ENCODE peak calls at places on chromosome 7, in four cellular contexts. C is HepG2, Q is K562, D is GM12878. M is an unnamed sample.

GRCh38 chr7:47847207-47847606 is 101.1 kb downstream of the PKD1L1 start:
- DNase-seq in Q (no peak), C (no peak), D (no peak), M (no peak)

GRCh38 chr7:130906575-130906974 is 172.6 kb upstream of the KLF14 start:
- DNase-seq in D (no peak), C (no peak), Q (no peak), M (no peak)

GRCh38 chr7:85659364-85659763 is 472.5 kb upstream of the SEMA3D start:
- DNase-seq in D (no peak), C (no peak), Q (no peak), M (no peak)

GRCh38 chr7:27616914-27617548 is 45.7 kb downstream of the HIBADH start:
- DNase-seq in C (peak), Q (no peak), D (no peak), M (no peak)

GRCh38 chr7:13800694-13801448 is 188.6 kb downstream of the ETV1 start:
- DNase-seq in Q (peak), D (no peak), C (no peak), M (no peak)

GRCh38 chr7:74544706-74545469 is 91.2 kb downstream of the GTF2IRD1 start:
- DNase-seq in Q (peak), C (peak), D (no peak), M (peak)

GRCh38 chr7:74475987-74476350 is 22.3 kb downstream of the GTF2IRD1 start:
- DNase-seq in Q (no peak), C (no peak), D (no peak), M (no peak)

GRCh38 chr7:98678215-98678614 is 61.1 kb downstream of the NPTX2 start:
- DNase-seq in Q (no peak), C (no peak), D (no peak), M (no peak)

GRCh38 chr7:1742555-1743303 is 72.7 kb downstream of the ELFN1 start:
- DNase-seq in D (no peak), Q (peak), C (no peak), M (peak)

GRCh38 chr7:41733063-41733398 is 30.1 kb upstream of the INHBA start:
- DNase-seq in D (no peak), C (no peak), Q (no peak), M (no peak)

GRCh38 chr7:154342971-154343633 is 290.9 kb downstream of the DPP6 start:
- DNase-seq in Q (no peak), D (no peak), C (no peak), M (no peak)

GRCh38 chr7:135320277-135320676 is 86.6 kb downstream of the STRA8 start:
- DNase-seq in C (no peak), Q (peak), D (no peak), M (no peak)

GRCh38 chr7:56046728-56047445 is 4.4 kb downstream of the PSPH start:
- DNase-seq in C (peak), D (no peak), Q (no peak), M (no peak)

GRCh38 chr7:68862736-68863135 is 735.5 kb upstream of the AUTS2 start:
- DNase-seq in C (no peak), Q (no peak), D (no peak), M (no peak)
- TF ChIP-seq BHLHE40 in C (no peak), Q (no peak), D (no peak), M (no peak)

DNA sequence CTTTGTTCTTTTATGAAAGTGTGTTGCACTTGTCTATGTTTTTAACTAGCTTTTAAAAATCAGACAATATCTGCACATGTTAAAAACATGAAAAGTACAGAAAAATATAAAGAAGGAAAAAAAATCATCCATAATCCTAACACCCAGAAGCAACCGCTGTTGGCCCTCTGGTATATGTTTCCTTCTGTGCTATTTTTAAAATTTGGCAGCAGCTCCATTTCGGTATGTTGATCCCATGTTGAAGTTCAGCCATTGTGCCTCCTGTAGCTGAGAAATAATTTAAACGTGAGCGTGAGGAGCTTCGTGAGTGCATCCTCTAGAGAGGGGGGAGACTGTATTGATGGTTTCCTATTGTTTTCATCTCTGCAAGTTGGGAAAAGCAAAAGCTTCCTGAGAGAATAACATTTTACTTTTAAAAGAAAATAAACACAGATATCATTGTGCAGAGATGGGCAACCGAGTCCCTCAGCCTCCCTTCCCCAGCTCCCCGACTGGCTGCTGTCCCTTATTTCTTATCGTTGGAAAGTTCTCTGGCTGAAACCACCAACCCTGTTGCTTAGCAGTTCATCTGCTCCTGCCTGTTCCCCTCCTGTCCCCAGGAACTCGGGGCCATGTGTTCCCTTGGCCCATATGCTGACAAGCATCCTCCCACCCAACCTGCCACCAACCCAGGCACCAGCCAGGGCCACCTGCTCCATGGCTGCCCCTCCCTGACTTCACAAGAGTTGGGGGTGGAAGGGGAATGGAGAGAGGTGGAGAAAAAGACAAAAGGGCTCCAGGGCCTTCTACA is 499.1 kb upstream of the PODXL start:
- DNase-seq in Q (no peak), D (no peak), C (no peak), M (no peak)
- TF ChIP-seq SP1 in Q (no peak), D (no peak), C (no peak), M (no peak)

GRCh38 chr7:26155531-26156375 is 3.8 kb downstream of the NFE2L3 start:
- DNase-seq in Q (no peak), C (peak), D (no peak), M (no peak)
- TF ChIP-seq BHLHE40 in Q (no peak), C (no peak), D (no peak), M (no peak)

GRCh38 chr7:157543276-157543675 is 206.5 kb downstream of the DNAJB6 start:
- DNase-seq in D (no peak), C (no peak), Q (no peak), M (no peak)
- TF ChIP-seq SP1 in D (no peak), C (no peak), Q (no peak), M (no peak)

DNA sequence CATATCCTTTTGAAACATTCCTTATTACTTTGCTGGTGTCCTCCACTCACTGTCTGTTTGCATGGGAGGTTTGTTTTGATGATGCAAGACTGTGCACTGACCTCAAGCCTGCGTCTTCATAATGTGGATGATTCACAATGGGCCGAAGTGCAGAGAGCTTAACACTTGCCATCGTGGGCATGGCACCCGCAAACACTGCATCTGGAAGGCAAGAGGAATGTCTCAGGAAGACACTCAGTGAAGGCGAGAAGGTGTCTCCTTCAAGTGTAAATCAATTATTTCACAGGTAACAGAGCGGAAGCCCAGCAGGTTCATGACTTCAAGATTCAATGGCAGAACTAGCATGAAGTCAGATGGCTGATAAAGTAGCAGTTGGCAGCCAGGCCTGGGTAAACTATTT is 98.1 kb downstream of the DPY19L1 start:
- DNase-seq in Q (no peak), C (peak), D (no peak), M (no peak)
- TF ChIP-seq BHLHE40 in Q (no peak), C (no peak), D (no peak), M (no peak)

DNA sequence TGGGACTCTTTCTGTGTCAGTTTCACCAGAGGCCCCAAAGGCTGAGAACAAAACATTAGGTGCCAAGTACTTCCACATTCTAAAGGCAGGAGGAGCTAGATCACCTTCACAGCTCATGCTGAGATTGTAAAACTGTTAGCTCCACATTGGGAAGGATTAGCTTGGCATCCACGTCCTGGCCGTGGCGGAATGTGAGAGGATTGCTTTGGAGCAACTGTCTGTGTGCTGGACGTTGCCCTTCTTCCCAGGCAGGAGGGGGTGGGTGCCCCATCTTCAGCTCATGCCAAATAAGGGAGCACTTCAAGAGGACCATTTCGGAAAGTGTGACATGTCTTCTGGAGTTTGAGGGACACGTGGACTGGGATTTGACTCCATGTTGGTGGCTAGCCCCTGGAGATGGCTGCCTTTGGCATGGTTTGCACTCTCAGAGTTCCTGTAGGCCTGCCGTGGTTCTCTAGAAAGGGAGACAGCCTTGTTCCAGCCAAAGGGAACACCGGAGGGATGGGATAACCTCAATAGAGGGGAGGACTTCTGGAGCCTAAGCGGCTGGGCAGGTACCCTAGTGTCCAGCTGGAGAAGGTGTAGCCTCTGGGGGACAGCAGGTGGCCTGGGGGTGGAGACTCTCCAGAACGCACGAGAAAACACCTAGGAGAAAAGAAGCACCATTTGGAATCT is 19.9 kb upstream of the FMC1 start:
- DNase-seq in Q (peak), D (no peak), C (peak), M (peak)
- TF ChIP-seq SP1 in Q (no peak), D (no peak), C (no peak), M (no peak)

DNA sequence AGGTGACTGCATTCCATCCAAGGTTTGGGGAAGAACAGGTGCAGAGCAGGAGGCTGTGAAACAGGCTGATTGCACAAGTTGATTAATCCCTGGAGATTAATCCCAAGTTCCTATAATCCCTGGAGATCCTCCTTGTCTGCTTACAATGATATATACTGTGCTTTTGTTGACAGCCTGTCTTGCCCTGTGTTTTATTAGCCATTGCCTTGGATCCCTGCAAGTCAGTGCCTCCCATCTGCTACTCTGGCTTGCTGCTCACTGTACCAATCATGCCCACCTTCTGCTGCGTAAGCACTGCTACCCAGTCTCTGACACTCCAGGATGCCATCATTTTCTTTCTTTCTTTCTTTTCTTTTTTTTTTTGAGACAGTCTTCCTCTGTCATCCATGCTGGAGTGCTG is 65.4 kb downstream of the ANKRD61 start:
- DNase-seq in C (no peak), Q (no peak), D (no peak), M (no peak)
- TF ChIP-seq BHLHE40 in C (no peak), Q (no peak), D (no peak), M (no peak)

GRCh38 chr7:77276120-77276519 is 76.5 kb upstream of the FGL2 start:
- DNase-seq in D (no peak), C (no peak), Q (no peak), M (no peak)
- TF ChIP-seq SP1 in D (no peak), C (no peak), Q (no peak), M (no peak)

GRCh38 chr7:102072636-102073209 is 213.9 kb upstream of the SH2B2 start:
- DNase-seq in C (no peak), Q (no peak), D (no peak), M (no peak)

GRCh38 chr7:102075553-102076135 is 211.0 kb upstream of the SH2B2 start:
- DNase-seq in C (no peak), D (no peak), Q (no peak), M (no peak)

GRCh38 chr7:102077081-102077480 is 209.6 kb upstream of the SH2B2 start:
- DNase-seq in D (no peak), C (no peak), Q (no peak), M (no peak)

GRCh38 chr7:102073931-102074880 is 212.5 kb upstream of the SH2B2 start:
- DNase-seq in C (no peak), D (no peak), Q (no peak), M (no peak)

DNA sequence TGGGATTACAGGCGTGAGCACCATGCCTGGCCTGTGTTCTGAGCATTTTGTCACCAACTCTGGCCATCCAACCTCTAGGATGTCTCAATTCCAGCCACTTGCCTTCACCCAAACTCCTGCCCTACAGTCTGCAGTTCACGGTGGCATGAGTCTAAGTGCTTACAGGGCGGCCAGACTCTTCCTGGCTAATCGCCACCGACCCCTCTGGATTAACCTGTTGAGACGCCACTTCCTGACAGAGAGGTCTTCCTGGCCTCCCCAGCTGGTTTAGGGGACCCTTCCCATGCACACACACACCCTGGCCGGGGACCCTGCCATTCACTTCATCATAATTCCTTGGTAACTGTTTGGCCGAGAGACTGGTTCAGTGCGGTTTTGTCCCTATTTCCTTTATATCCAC is 211.5 kb upstream of the SH2B2 start:
- DNase-seq in C (no peak), Q (no peak), D (no peak), M (no peak)
- TF ChIP-seq BHLHE40 in C (no peak), Q (no peak), D (no peak), M (no peak)

DNA sequence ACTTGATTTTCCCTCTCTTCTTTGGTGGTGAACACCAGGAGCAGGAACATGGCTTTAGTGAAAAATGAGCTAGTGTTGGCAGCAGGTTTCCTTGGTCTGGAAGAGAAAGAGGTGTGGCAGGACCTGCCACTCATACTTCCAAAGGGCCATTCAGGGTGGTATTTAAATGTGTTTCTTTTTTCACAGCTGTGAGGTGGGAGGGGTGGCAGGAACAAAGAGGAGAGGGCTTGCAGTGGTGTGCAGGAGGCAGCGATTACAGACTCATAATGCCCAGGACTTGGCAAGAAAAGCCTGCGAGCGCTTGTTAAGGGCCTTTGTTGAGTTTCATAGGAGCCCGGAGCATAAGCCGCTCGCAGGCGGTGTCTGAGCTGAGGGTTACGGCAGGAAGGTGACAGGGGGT is 36.8 kb downstream of the WIPF3 start:
- DNase-seq in C (no peak), D (no peak), Q (no peak), M (no peak)
- TF ChIP-seq SP1 in C (no peak), D (no peak), Q (no peak), M (no peak)

M was measured in HEK293T.